ENCODE peak calls at places on chromosomes 6 and 20, in six cellular contexts. I is heart left ventricle; O is CD4-positive, CD25-positive, alpha-beta regulatory T cell; S is CD8-positive, alpha-beta T cell; B is CD4-positive, alpha-beta memory T cell; F is SK-N-SH. Z is an unnamed sample.

GRCh38 chr20:41029150-41029872 is 689 bp downstream of the TOP1 start:
- DNase-seq in I (peak; percentile 43), O (peak; percentile 42), S (no peak), B (peak; percentile 43), F (peak; percentile 68), Z (no peak)

GRCh38 chr20:34222208-34222607 is 19.0 kb upstream of the ASIP start:
- DNase-seq in I (no peak), O (peak; percentile 32), S (no peak), B (no peak), F (no peak), Z (peak; percentile 96)

GRCh38 chr6:2622683-2623082 is 128.0 kb downstream of the MYLK4 start:
- DNase-seq in I (peak; percentile 35), O (no peak), S (no peak), B (no peak), F (no peak), Z (no peak)

GRCh38 chr6:124854338-124854922 is 107.8 kb upstream of the RNF217 start:
- DNase-seq in I (no peak), O (no peak), S (no peak), B (no peak), F (no peak), Z (no peak)

GRCh38 chr20:46118481-46119020 is 437 bp downstream of the CD40 start:
- DNase-seq in I (peak; percentile 63), O (peak; percentile 16), S (no peak), B (no peak), F (no peak), Z (no peak)

GRCh38 chr6:27138837-27139752 is 108.4 kb upstream of the PRSS16 start:
- DNase-seq in I (peak; percentile 54), O (peak; percentile 91), S (peak; percentile 41), B (peak; percentile 69), F (peak; percentile 77), Z (no peak)

GRCh38 chr6:159151266-159151855 is 17.8 kb upstream of the FNDC1 start:
- DNase-seq in I (no peak), O (peak; percentile 56), S (peak; percentile 7), B (peak; percentile 25), F (peak; percentile 60), Z (no peak)

GRCh38 chr20:41424546-41424945 is 57.9 kb upstream of the EMILIN3 start:
- DNase-seq in I (no peak), O (no peak), S (no peak), B (no peak), F (no peak), Z (peak; percentile 17)

GRCh38 chr6:26157838-26158580 is 70.8 kb downstream of the HFE start:
- DNase-seq in I (peak; percentile 70), O (peak; percentile 97), S (peak; percentile 81), B (peak; percentile 96), F (peak; percentile 82), Z (peak; percentile 97)

GRCh38 chr6:37083243-37084138 is 78.0 kb downstream of the FGD2 start:
- DNase-seq in I (peak; percentile 86), O (no peak), S (no peak), B (no peak), F (peak; percentile 51), Z (peak; percentile 48)

GRCh38 chr6:25576920-25577319 is 75.1 kb upstream of the SCGN start:
- DNase-seq in I (no peak), O (no peak), S (no peak), B (no peak), F (no peak), Z (peak; percentile 49)

GRCh38 chr6:44086931-44087574 is 40.2 kb downstream of the MRPL14 start:
- DNase-seq in I (peak; percentile 76), O (no peak), S (no peak), B (no peak), F (peak; percentile 80), Z (no peak)

GRCh38 chr6:97626586-97627441 is 343.8 kb upstream of the MMS22L start:
- DNase-seq in I (no peak), O (no peak), S (no peak), B (no peak), F (no peak), Z (peak; percentile 7)

GRCh38 chr6:3520541-3521220 is 63.8 kb upstream of the SLC22A23 start:
- DNase-seq in I (no peak), O (no peak), S (no peak), B (no peak), F (no peak), Z (peak; percentile 36)

GRCh38 chr20:4449977-4450715 is 271.6 kb upstream of the PRND start:
- DNase-seq in I (no peak), O (peak; percentile 6), S (no peak), B (no peak), F (no peak), Z (peak; percentile 47)

GRCh38 chr6:4591218-4591617 is 185.0 kb upstream of the CDYL start:
- DNase-seq in I (no peak), O (no peak), S (no peak), B (no peak), F (no peak), Z (no peak)

GRCh38 chr20:46004813-46005505 is 3.7 kb upstream of the MMP9 start:
- DNase-seq in I (peak; percentile 58), O (peak; percentile 82), S (no peak), B (peak; percentile 57), F (no peak), Z (no peak)

GRCh38 chr6:6811151-6812002 is 222.9 kb downstream of the LY86 start:
- DNase-seq in I (no peak), O (peak; percentile 62), S (no peak), B (peak; percentile 45), F (no peak), Z (peak; percentile 70)

GRCh38 chr6:168447282-168447681 is 6.3 kb downstream of the SMOC2 start:
- DNase-seq in I (no peak), O (no peak), S (no peak), B (no peak), F (no peak), Z (no peak)

GRCh38 chr6:83151114-83151513 is 42.0 kb downstream of the PGM3 start:
- DNase-seq in I (no peak), O (no peak), S (no peak), B (no peak), F (no peak), Z (no peak)

GRCh38 chr6:41229716-41230115 is 1.6 kb downstream of the TREML4 start:
- DNase-seq in I (no peak), O (no peak), S (no peak), B (no peak), F (no peak), Z (no peak)

GRCh38 chr20:14069796-14070195 is 74.5 kb downstream of the MACROD2 start:
- DNase-seq in I (no peak), O (no peak), S (no peak), B (no peak), F (no peak), Z (peak; percentile 54)

GRCh38 chr6:150202934-150203333 is 60.1 kb downstream of the PPP1R14C start:
- DNase-seq in I (no peak), O (no peak), S (no peak), B (no peak), F (no peak), Z (no peak)

GRCh38 chr6:150200428-150201105 is 57.7 kb downstream of the PPP1R14C start:
- DNase-seq in I (no peak), O (no peak), S (no peak), B (no peak), F (no peak), Z (no peak)

GRCh38 chr6:150201285-150201684 is 58.4 kb downstream of the PPP1R14C start:
- DNase-seq in I (no peak), O (no peak), S (no peak), B (no peak), F (no peak), Z (no peak)

GRCh38 chr6:150202404-150202803 is 59.6 kb downstream of the PPP1R14C start:
- DNase-seq in I (peak; percentile 30), O (no peak), S (no peak), B (no peak), F (no peak), Z (peak; percentile 46)

DNA sequence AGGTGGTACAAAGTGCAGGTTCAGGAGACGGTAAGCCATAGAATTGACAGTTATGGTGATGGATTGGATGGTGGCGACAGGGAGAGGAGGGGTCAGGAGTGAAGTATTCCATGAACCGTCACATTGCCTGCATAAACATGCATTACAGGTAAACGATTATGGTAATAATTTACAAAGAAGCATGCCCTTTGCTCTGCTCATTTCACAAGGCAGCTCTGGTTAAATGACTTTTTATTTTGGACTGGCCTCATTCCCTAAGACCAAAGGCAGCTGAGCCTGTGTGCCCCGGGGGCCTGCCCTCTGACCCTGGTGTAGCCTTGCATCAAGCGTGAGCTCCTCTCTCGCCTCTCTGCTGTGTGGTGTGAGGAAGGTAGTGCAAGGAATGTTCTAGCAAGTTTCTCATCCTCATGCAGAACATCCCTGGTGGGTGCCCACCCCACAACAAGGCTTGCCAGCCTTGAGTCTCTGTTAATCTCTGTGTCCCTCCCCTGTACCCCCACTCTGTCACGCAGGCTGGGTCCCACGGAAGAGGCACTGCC is 59.0 kb downstream of the PPP1R14C start:
- DNase-seq in I (no peak), O (no peak), S (no peak), B (no peak), F (no peak), Z (no peak)
- H3K27ac ChIP-seq in I (no peak overlapping the region), O (no peak overlapping the region), S (no peak overlapping the region), B (no peak overlapping the region), F (no peak overlapping the region), Z (no peak overlapping the region)

DNA sequence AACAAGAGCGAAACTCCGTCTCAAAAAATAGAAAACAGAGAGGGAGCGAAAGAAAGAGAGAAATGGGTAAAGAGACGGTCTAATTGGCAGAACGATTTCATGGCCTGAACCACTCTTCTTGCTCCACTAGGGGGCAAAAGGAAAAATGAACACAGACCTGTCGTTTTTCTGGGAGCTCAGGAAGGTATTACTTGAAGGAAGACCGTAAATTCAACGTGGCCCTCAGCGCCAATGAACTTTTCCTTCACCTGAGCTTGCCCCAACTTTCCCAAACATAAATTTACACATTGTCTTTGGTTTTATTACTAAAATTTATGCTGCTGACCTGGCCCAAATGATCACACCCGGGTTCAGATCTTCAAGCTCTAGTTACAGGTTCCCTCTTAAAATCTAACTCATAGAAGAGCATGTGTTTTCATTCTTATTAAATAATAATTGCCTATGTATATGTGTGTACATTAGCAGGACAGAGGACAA is 67.3 kb downstream of the ATP9A start:
- DNase-seq in I (no peak), O (peak; percentile 10), S (no peak), B (no peak), F (peak; percentile 59), Z (no peak)
- H3K27ac ChIP-seq in I (no peak overlapping the region), O (no peak overlapping the region), S (no peak overlapping the region), B (no peak overlapping the region), F (no peak overlapping the region), Z (no peak overlapping the region)

GRCh38 chr6:53014034-53014433 is 18.9 kb upstream of the GSTA4 start:
- DNase-seq in I (no peak), O (no peak), S (no peak), B (no peak), F (no peak), Z (no peak)
- H3K27ac ChIP-seq in I (peak overlapping the region; percentile 43), O (no peak overlapping the region), S (no peak overlapping the region), B (no peak overlapping the region), F (no peak overlapping the region), Z (no peak overlapping the region)

DNA sequence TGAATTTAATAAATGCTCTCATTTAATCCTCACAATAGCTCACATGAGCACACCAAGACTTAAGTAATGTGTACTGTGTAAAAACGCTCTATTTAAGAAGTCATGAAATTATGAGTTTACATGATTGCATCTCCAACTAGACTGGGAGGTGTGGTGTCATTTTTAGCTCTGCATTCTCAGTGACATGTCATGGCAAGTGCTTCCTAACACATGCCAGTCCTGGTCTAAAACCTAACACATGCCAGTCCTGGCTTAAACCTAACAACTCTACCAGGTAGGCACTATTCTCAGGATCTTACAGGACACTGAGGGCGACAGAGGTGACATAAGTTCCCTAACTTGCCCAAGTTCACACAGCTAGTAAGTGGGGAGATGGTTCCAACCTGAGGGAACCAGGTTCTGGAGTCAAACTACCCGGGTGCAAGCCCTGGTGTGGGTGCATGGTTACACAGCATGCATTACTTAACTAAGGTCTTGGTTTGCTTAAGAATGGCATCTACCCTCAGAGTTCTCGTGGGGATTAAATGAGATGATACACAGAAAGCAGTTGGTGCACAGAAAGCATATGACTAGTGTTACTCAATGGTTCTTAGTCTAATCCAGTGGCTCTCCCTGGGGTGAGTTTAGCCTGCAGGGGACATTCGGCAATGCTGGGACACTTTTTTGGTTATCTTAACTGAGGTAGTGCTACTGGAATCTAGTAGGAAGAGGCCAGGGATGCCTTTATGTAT is 14.7 kb downstream of the CLDN20 start:
- DNase-seq in I (no peak), O (no peak), S (no peak), B (no peak), F (no peak), Z (no peak)
- H3K27ac ChIP-seq in I (peak overlapping the region; percentile 31), O (no peak overlapping the region), S (no peak overlapping the region), B (no peak overlapping the region), F (peak overlapping the region; percentile 93), Z (no peak overlapping the region)

Z was measured in astrocyte.